ENCODE peak calls at places on chromosomes 2 and 18, in eight cellular contexts. S is activated CD4-positive, alpha-beta T cell treated with anti-CD3 and anti-CD28 coated beads, Interleukin-2, amount 10 ng/mL, durations not matched to agents 7 days and 5 days; U is HFFc6; I is astrocyte of the spinal cord; W is epithelial cell of prostate; E is left cardiac atrium; D is activated CD8-positive, alpha-beta memory T cell treated with anti-CD3 and anti-CD28 coated beads, Interleukin-2, amount 50 U/mL, for 48 hours; F is stimulated activated CD4-positive, alpha-beta T cell treated with anti-CD3 and anti-CD28 coated beads, Interleukin-2, amount 100 ng/mL, for 24 hours. A is an unnamed sample.

GRCh38 chr2:88866756-88867155 is 175.3 kb downstream of the RPIA start:
- DNase-seq in U (no peak), E (no peak), D (no peak), S (no peak), F (no peak), W (no peak), I (no peak), A (no peak)

GRCh38 chr2:47818777-47819176 is 35.8 kb downstream of the MSH6 start:
- DNase-seq in E (no peak), U (no peak), F (no peak), I (no peak), D (no peak), S (no peak), W (no peak), A (no peak)

GRCh38 chr2:233857511-233858118 is 3.3 kb upstream of the HJURP start:
- DNase-seq in F (peak; percentile 67), E (no peak), I (no peak), W (no peak), U (no peak), D (peak; percentile 85), S (peak; percentile 62), A (no peak)

GRCh38 chr2:113818382-113818951 is 62.0 kb upstream of the SLC35F5 start:
- DNase-seq in F (no peak), W (peak; percentile 24), E (peak; percentile 46), U (peak; percentile 99), S (no peak), I (peak; percentile 99), D (no peak), A (no peak)

GRCh38 chr18:21179590-21180220 is 62.3 kb upstream of the GREB1L start:
- DNase-seq in S (peak; percentile 56), W (no peak), D (peak; percentile 61), F (peak; percentile 46), E (peak; percentile 48), U (peak; percentile 62), I (peak; percentile 67), A (peak; percentile 67)

GRCh38 chr18:75010725-75011124 is 198.2 kb downstream of the PTGR3 start:
- DNase-seq in W (no peak), S (no peak), E (no peak), F (no peak), D (no peak), U (no peak), I (no peak), A (no peak)

GRCh38 chr18:76328145-76328544 is 166.9 kb downstream of the ZNF516 start:
- DNase-seq in E (no peak), F (no peak), U (no peak), S (no peak), W (no peak), I (no peak), D (no peak), A (no peak)

GRCh38 chr2:236743623-236744280 is 174.1 kb downstream of the ACKR3 start:
- DNase-seq in D (no peak), I (peak; percentile 97), F (no peak), W (no peak), S (no peak), U (peak; percentile 89), E (no peak), A (no peak)

GRCh38 chr2:862723-863466 is 87.8 kb upstream of the SNTG2 start:
- DNase-seq in I (no peak), S (no peak), W (no peak), E (no peak), F (no peak), U (no peak), D (no peak), A (no peak)

GRCh38 chr2:227376911-227377396 is 2.2 kb downstream of the TM4SF20 start:
- DNase-seq in E (no peak), W (no peak), D (no peak), S (no peak), F (no peak), U (peak; percentile 42), I (no peak), A (no peak)

GRCh38 chr2:20439193-20439475 is 7.7 kb upstream of the RHOB start:
- DNase-seq in F (no peak), U (no peak), D (no peak), E (no peak), I (peak; percentile 45), S (no peak), W (no peak), A (no peak)

GRCh38 chr2:42196403-42197267 is 27.5 kb downstream of the EML4 start:
- DNase-seq in F (peak; percentile 35), D (no peak), S (peak; percentile 55), W (no peak), U (peak; percentile 44), E (no peak), I (peak; percentile 68), A (no peak)

GRCh38 chr2:20623241-20623640 is 27.7 kb downstream of the HS1BP3 start:
- DNase-seq in I (no peak), S (no peak), E (peak; percentile 9), D (no peak), F (no peak), U (no peak), W (no peak), A (peak; percentile 42)

GRCh38 chr18:7941533-7941932 is 374.4 kb downstream of the PTPRM start:
- DNase-seq in W (peak; percentile 92), E (peak; percentile 44), S (no peak), D (no peak), U (no peak), I (no peak), F (no peak), A (no peak)

GRCh38 chr2:130759906-130760753 is 4.8 kb downstream of the AMER3 start:
- DNase-seq in W (no peak), S (no peak), I (no peak), U (no peak), D (no peak), E (no peak), F (no peak), A (peak; percentile 15)

A was measured in sciatic nerve.